ENCODE peak calls at places on chromosomes 7 and 10, in five cellular contexts. M, A, V, W and Q are unnamed samples.

GRCh38 chr10:30088178-30088577 is 28.8 kb upstream of the JCAD start:
- DNase-seq in M (no peak), W (no peak), A (no peak), V (no peak), Q (no peak)

GRCh38 chr7:121442845-121443244 is 46.7 kb upstream of the FAM3C start:
- DNase-seq in V (no peak), A (peak; percentile 8), W (no peak), M (no peak), Q (peak; percentile 30)

GRCh38 chr10:19385846-19386455 is 337.4 kb downstream of the MALRD1 start:
- DNase-seq in M (no peak), A (no peak), W (no peak), V (no peak), Q (no peak)

GRCh38 chr7:157401567-157402387 is 65.0 kb downstream of the DNAJB6 start:
- DNase-seq in A (no peak), W (no peak), M (peak; percentile 29), V (no peak), Q (no peak)

GRCh38 chr7:92276486-92276885 is 30.7 kb downstream of the ANKIB1 start:
- DNase-seq in A (no peak), M (no peak), W (no peak), V (no peak), Q (no peak)

GRCh38 chr7:5692112-5692844 is 89.2 kb downstream of the RNF216 start:
- DNase-seq in M (peak; percentile 90), A (no peak), W (peak; percentile 97), V (peak; percentile 96), Q (no peak)

GRCh38 chr10:70323143-70323696 is 39.4 kb upstream of the NPFFR1 start:
- DNase-seq in A (no peak), W (no peak), V (no peak), M (no peak), Q (no peak)

GRCh38 chr7:107145072-107145838 is 23.5 kb upstream of the HBP1 start:
- DNase-seq in M (no peak), A (no peak), W (no peak), V (no peak), Q (no peak)

GRCh38 chr10:49688920-49689319 is 9.5 kb downstream of the C10orf53 start:
- DNase-seq in A (no peak), V (peak; percentile 21), W (no peak), M (no peak), Q (no peak)

GRCh38 chr10:122279725-122280141 is 8.6 kb downstream of the BTBD16 start:
- DNase-seq in W (peak; percentile 65), M (peak; percentile 89), V (no peak), A (no peak), Q (no peak)

GRCh38 chr10:88211230-88211629 is 347.8 kb downstream of the PTEN start:
- DNase-seq in A (no peak), V (no peak), M (no peak), W (no peak), Q (no peak)

GRCh38 chr10:54550016-54550415 is 251.0 kb downstream of the PCDH15 start:
- DNase-seq in V (no peak), A (no peak), M (no peak), W (no peak), Q (no peak)

GRCh38 chr10:127322286-127322685 is 125.9 kb upstream of the INSYN2A start:
- DNase-seq in V (no peak), W (no peak), M (no peak), A (no peak), Q (no peak)

GRCh38 chr7:23106491-23106800 is 861 bp downstream of the KLHL7 start:
- DNase-seq in M (no peak), W (no peak), V (no peak), A (no peak), Q (no peak)

GRCh38 chr7:70417061-70417655 is 714.8 kb upstream of the GALNT17 start:
- DNase-seq in V (no peak), M (no peak), A (no peak), W (no peak), Q (no peak)

GRCh38 chr10:96512997-96513685 is 585 bp downstream of the TLL2 start:
- DNase-seq in W (peak; percentile 32), A (peak; percentile 20), M (peak; percentile 77), V (no peak), Q (peak; percentile 42)

GRCh38 chr10:47435081-47435480 is 48.8 kb downstream of the ANXA8 start:
- DNase-seq in V (no peak), W (no peak), M (no peak), A (no peak), Q (no peak)

GRCh38 chr7:108078156-108078781 is 51.9 kb downstream of the LAMB4 start:
- DNase-seq in V (no peak), W (peak; percentile 49), A (no peak), M (no peak), Q (no peak)

GRCh38 chr10:100327701-100328009 is 2.4 kb downstream of the PKD2L1 start:
- DNase-seq in W (no peak), A (no peak), V (no peak), M (no peak), Q (no peak)

GRCh38 chr7:144437370-144438191 is 34.1 kb upstream of the NOBOX start:
- DNase-seq in M (peak; percentile 48), W (peak; percentile 84), A (peak; percentile 46), V (no peak), Q (no peak)

GRCh38 chr7:155380221-155380861 is 77.6 kb upstream of the EN2 start:
- DNase-seq in A (peak; percentile 45), M (peak; percentile 98), V (peak; percentile 63), W (peak; percentile 74), Q (no peak)

DNA sequence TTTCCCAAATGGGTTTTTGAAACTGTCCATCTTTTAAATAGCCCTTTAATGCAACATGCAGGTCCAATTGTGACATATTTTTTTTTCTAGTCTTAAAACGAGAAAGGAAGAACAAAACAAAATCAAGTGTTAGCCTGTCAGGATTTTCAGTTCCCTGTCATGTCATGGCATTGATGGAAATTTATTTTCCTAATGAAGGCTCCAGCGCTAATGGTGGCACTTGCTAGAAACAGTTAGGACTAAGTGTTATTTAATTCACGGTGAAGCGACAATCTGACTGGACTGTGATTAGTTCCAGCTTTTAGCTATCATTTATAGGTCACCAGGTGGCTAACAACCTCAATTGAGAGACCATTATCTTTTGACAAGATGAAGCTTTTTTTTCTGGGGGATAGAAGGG is 181.6 kb downstream of the MYOF start:
- DNase-seq in M (no peak), V (no peak), W (no peak), A (no peak), Q (no peak)
- H3K27ac ChIP-seq in M (no peak overlapping the region), V (no peak overlapping the region), W (no peak overlapping the region), A (no peak overlapping the region), Q (no peak overlapping the region)

DNA sequence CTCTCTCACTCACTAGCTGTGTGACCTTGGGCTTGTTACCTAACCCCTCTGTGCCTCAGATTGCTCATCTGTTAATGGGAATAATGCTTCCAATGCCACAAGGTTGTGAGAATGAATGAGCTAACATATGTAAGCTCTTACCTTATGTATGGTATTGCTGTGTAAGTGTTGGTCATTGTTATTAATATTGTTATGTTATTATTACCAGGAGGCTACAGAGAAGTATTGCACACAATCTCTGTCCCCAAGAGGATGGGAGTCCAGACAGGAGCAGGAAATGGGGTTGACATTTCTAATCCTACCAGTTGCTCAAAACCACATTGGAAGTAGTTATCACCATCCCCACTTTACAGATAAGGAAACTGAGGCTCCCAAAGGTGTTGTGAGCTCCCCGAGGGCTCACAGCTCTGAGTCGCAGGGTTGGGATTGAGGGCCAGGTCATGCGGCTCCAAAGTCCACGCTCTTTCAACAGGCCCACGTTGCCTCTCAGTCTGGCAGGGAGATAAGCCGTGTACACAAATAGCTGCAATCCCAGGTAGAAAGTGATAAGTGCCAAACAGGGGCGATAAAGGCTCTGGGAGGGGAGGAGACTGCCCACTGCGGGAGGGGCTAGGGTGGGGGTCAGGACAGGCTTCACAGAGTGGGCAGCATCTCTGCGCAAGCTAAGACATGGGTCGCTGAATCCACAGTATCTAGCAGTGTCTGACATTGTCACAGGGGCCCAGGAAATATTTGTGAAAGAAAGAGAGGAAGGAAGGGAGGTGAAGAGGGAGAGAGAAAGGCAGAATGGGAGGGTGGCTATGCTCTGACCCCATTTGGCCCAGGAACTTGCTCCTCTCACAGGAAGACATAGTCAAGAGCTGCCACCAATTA is 9.6 kb upstream of the ZMIZ1 start:
- DNase-seq in V (no peak), W (no peak), A (no peak), M (peak; percentile 58), Q (no peak)
- H3K4me3 ChIP-seq in V (no peak overlapping the region), W (no peak overlapping the region), A (no peak overlapping the region), M (no peak overlapping the region), Q (no peak overlapping the region)

GRCh38 chr7:44445986-44446671 is 44.3 kb downstream of the NUDCD3 start:
- DNase-seq in M (no peak), W (no peak), A (no peak), V (no peak), Q (no peak)

GRCh38 chr7:44447874-44448425 is 42.5 kb downstream of the NUDCD3 start:
- DNase-seq in A (no peak), W (no peak), M (no peak), V (no peak), Q (no peak)

GRCh38 chr7:44449531-44449930 is 40.9 kb downstream of the NUDCD3 start:
- DNase-seq in V (no peak), M (no peak), A (no peak), W (no peak), Q (no peak)

GRCh38 chr7:44448922-44449321 is 41.5 kb downstream of the NUDCD3 start:
- DNase-seq in M (no peak), A (no peak), V (no peak), W (no peak), Q (no peak)

DNA sequence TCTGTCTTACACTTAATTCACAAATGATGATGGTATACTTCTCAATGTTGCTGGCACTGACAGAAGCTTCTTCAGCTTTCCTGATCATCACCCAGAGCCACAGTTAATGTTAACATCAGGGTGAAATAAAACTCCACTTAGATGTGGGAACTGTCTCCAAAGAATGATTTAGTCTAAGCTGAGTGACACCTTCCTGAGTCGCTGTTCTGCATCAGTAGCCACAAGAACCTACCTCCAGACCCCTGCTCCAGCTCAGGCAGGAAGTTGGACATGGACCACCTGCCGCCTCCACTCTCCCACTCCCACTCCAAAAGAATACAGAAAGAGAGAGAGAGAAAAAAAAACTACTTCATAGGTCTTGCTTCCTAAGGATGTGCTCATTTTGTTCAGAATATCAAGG is 42.0 kb downstream of the NUDCD3 start:
- DNase-seq in W (no peak), V (no peak), M (no peak), A (no peak), Q (no peak)
- H3K4me1 ChIP-seq in W (no peaks in the 10 kb centered on the region), V (no peaks in the 10 kb centered on the region), M (peaks cover 10% of the 10 kb centered on the region), A (no peaks in the 10 kb centered on the region), Q (no peaks in the 10 kb centered on the region)

GRCh38 chr7:32900415-32900814 is 8.9 kb upstream of the KBTBD2 start:
- DNase-seq in M (no peak), V (no peak), W (no peak), A (no peak), Q (no peak)

GRCh38 chr7:32901629-32902028 is 10.1 kb upstream of the KBTBD2 start:
- DNase-seq in W (no peak), V (no peak), M (no peak), A (no peak), Q (no peak)

GRCh38 chr7:32910195-32910594 is 18.6 kb upstream of the KBTBD2 start:
- DNase-seq in V (no peak), M (no peak), A (no peak), W (no peak), Q (no peak)

DNA sequence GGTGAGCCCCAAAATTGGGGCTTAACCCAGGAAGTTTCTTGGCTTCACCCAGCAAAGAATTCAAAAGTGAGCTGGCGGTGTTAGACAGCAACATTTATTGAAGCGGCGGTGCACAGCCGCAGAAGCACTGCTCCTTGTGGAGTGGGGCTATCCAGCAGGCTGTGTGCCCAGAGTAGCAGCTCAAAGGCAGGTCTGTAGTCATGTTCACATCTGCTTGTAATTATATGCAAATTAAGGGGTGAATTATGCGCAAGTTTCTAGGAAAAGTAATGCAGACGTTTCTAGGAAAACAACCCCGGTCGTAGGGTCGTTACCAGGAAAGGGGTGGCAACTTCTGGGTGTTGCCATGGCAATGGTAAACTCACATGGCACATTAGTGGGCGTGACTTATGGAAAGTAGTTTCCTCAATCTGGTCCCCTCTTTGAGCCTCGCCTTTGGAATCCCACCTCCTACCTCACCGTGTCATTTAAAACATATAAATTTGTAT is 13.7 kb upstream of the KBTBD2 start:
- DNase-seq in M (peak; percentile 77), V (no peak), W (peak; percentile 76), A (peak; percentile 77), Q (peak; percentile 80)
- H3K27ac ChIP-seq in M (peak overlapping the region; percentile 26), V (no peak overlapping the region), W (no peak overlapping the region), A (peak overlapping the region; percentile 82), Q (peak overlapping the region; percentile 77)